ENCODE peak calls at places on chromosomes 5 and 9, in eight cellular contexts. Q is T-cell; I is SW 1271; R is right lobe of liver; S is stimulated activated CD4-positive, alpha-beta T cell treated with anti-CD3 and anti-CD28 coated beads, Interleukin-1b, Interleukin-23, amount 100 ng/mL, for 1 hour; D is renal cortical epithelial cell; A is fibroblast of lung; C is A549. E is an unnamed sample.

GRCh38 chr5:150374651-150375050 is 17.2 kb downstream of the TCOF1 start:
- DNase-seq in Q (no peak), I (no peak), R (no peak), S (no peak), D (no peak), A (no peak), C (no peak), E (no peak)

GRCh38 chr5:146789712-146790660 is 88.6 kb downstream of the PPP2R2B start:
- DNase-seq in Q (no peak), I (no peak), R (no peak), S (no peak), D (no peak), A (no peak), C (no peak), E (no peak)

GRCh38 chr5:93162201-93162654 is 418.8 kb downstream of the NR2F1-AS1 start:
- DNase-seq in Q (no peak), I (peak; percentile 49), R (no peak), S (no peak), D (peak; percentile 69), A (no peak), C (no peak), E (no peak)

GRCh38 chr5:167892352-167893115 is 398.9 kb upstream of the WWC1 start:
- DNase-seq in Q (no peak), I (no peak), R (no peak), S (no peak), D (no peak), A (no peak), C (no peak), E (no peak)

GRCh38 chr9:128316421-128316820 is 5.8 kb downstream of the TRUB2 start:
- DNase-seq in Q (no peak), I (no peak), R (no peak), S (no peak), D (no peak), A (no peak), C (no peak), E (no peak)

GRCh38 chr5:170006016-170006415 is 25.7 kb upstream of the INSYN2B start:
- DNase-seq in Q (no peak), I (no peak), R (no peak), S (no peak), D (peak; percentile 11), A (no peak), C (no peak), E (no peak)

GRCh38 chr5:3190930-3191329 is 404.7 kb upstream of the IRX1 start:
- DNase-seq in Q (no peak), I (no peak), R (no peak), S (no peak), D (no peak), A (no peak), C (no peak), E (no peak)

GRCh38 chr9:15482146-15482545 is 28.6 kb downstream of the PSIP1 start:
- DNase-seq in Q (no peak), I (no peak), R (no peak), S (no peak), D (no peak), A (peak; percentile 12), C (no peak), E (no peak)

GRCh38 chr5:13591621-13592020 is 352.9 kb downstream of the DNAH5 start:
- DNase-seq in Q (no peak), I (peak; percentile 93), R (no peak), S (no peak), D (peak; percentile 89), A (peak; percentile 4), C (peak; percentile 6), E (no peak)

GRCh38 chr5:58458851-58459275 is 1.0 kb downstream of the PLK2 start:
- DNase-seq in Q (no peak), I (peak; percentile 60), R (no peak), S (no peak), D (peak; percentile 68), A (peak; percentile 22), C (no peak), E (no peak)

GRCh38 chr5:176996780-176997179 is 9.8 kb downstream of the UIMC1 start:
- DNase-seq in Q (no peak), I (no peak), R (no peak), S (no peak), D (no peak), A (no peak), C (no peak), E (no peak)

GRCh38 chr9:114246558-114246957 is 76.3 kb upstream of the ORM1 start:
- DNase-seq in Q (no peak), I (no peak), R (no peak), S (no peak), D (no peak), A (peak; percentile 3), C (no peak), E (no peak)

GRCh38 chr5:11378462-11378861 is 525.8 kb downstream of the CTNND2 start:
- DNase-seq in Q (no peak), I (no peak), R (no peak), S (no peak), D (no peak), A (no peak), C (no peak), E (no peak)

GRCh38 chr5:164027738-164028137 is 522.3 kb downstream of the MAT2B start:
- DNase-seq in Q (no peak), I (no peak), R (no peak), S (no peak), D (peak; percentile 2), A (peak; percentile 26), C (no peak), E (no peak)

GRCh38 chr9:137851516-137852217 is 25.9 kb upstream of the CACNA1B start:
- DNase-seq in Q (no peak), I (no peak), R (no peak), S (no peak), D (no peak), A (no peak), C (no peak), E (no peak)

E was measured in RWPE2.